ENCODE peak calls at places on chromosomes 4 and X, in six cellular contexts. U is H7; X is stimulated activated CD8-positive, alpha-beta memory T cell treated with anti-CD3 and anti-CD28 coated beads, Interleukin-2, amount 100 ng/mL, for 48 hours; T is T-helper 2 cell; J is uterus; O is fibroblast of lung. D is an unnamed sample.

GRCh38 chrX:1894656-1895055 is 279.8 kb downstream of the ASMT start:
- DNase-seq in U (no peak), X (no peak), T (no peak), J (no peak), O (no peak), D (no peak)

GRCh38 chr4:5706486-5707290 is 1.7 kb downstream of the EVC2 start:
- DNase-seq in U (no peak), X (no peak), T (no peak), J (no peak), O (no peak), D (no peak)

GRCh38 chr4:21753084-21753760 is 195.3 kb downstream of the KCNIP4 start:
- DNase-seq in U (no peak), X (no peak), T (no peak), J (no peak), O (no peak), D (no peak)

GRCh38 chr4:16692493-16692892 is 206.0 kb downstream of the LDB2 start:
- DNase-seq in U (no peak), X (no peak), T (no peak), J (no peak), O (peak; percentile 68), D (no peak)

GRCh38 chrX:110146521-110146920 is 143.6 kb downstream of the TMEM164 start:
- DNase-seq in U (peak; percentile 66), X (no peak), T (no peak), J (peak; percentile 18), O (peak; percentile 20), D (no peak)

GRCh38 chr4:1842339-1842895 is 13.5 kb downstream of the LETM1 start:
- DNase-seq in U (peak; percentile 77), X (no peak), T (no peak), J (no peak), O (peak; percentile 15), D (no peak)

GRCh38 chr4:41748074-41748787 is at the start of gene PHOX2B:
- DNase-seq in U (peak; percentile 58), X (no peak), T (no peak), J (no peak), O (no peak), D (no peak)

GRCh38 chr4:74320559-74321118 is 12.4 kb downstream of the EPGN start:
- DNase-seq in U (peak; percentile 10), X (no peak), T (no peak), J (no peak), O (peak; percentile 53), D (no peak)

GRCh38 chrX:1468250-1468772 is 15.6 kb upstream of the ASMTL start:
- DNase-seq in U (no peak), X (peak; percentile 67), T (peak; percentile 48), J (no peak), O (peak; percentile 59), D (peak; percentile 51)

GRCh38 chr4:109978704-109979103 is 66.0 kb downstream of the EGF start:
- DNase-seq in U (no peak), X (no peak), T (no peak), J (no peak), O (peak; percentile 55), D (no peak)

GRCh38 chrX:7139202-7140081 is 8.1 kb upstream of the STS start:
- DNase-seq in U (no peak), X (no peak), T (no peak), J (no peak), O (peak; percentile 84), D (no peak)

GRCh38 chr4:41750158-41750623 is 1.7 kb upstream of the PHOX2B start:
- DNase-seq in U (peak; percentile 47), X (no peak), T (no peak), J (no peak), O (no peak), D (no peak)

GRCh38 chr4:152073738-152074137 is 312.9 kb upstream of the GATB start:
- DNase-seq in U (no peak), X (no peak), T (no peak), J (no peak), O (peak; percentile 55), D (no peak)

GRCh38 chr4:89427765-89428164 is 120.2 kb upstream of the GPRIN3 start:
- DNase-seq in U (no peak), X (no peak), T (no peak), J (no peak), O (no peak), D (no peak)

GRCh38 chrX:125757794-125758564 is 408.1 kb downstream of the DCAF12L2 start:
- DNase-seq in U (no peak), X (no peak), T (no peak), J (peak; percentile 39), O (no peak), D (no peak)

GRCh38 chr4:173289351-173289725 is 44.8 kb downstream of the HMGB2 start:
- DNase-seq in U (no peak), X (no peak), T (no peak), J (no peak), O (peak; percentile 35), D (no peak)

GRCh38 chrX:32867781-32868523 is 343.4 kb downstream of the DMD start:
- DNase-seq in U (no peak), X (no peak), T (no peak), J (no peak), O (no peak), D (no peak)

GRCh38 chrX:120213438-120214265 is 37.0 kb upstream of the ZBTB33 start:
- DNase-seq in U (peak; percentile 73), X (peak; percentile 31), T (no peak), J (peak; percentile 43), O (peak; percentile 33), D (peak; percentile 24)

GRCh38 chr4:3656441-3657376 is 109.5 kb upstream of the ADRA2C start:
- DNase-seq in U (peak; percentile 72), X (no peak), T (no peak), J (no peak), O (no peak), D (no peak)

GRCh38 chr4:85793256-85793655 is 318.3 kb downstream of the ARHGAP24 start:
- DNase-seq in U (no peak), X (no peak), T (no peak), J (no peak), O (no peak), D (no peak)

GRCh38 chr4:129246850-129247542 is 151.0 kb downstream of the C4orf33 start:
- DNase-seq in U (no peak), X (no peak), T (no peak), J (no peak), O (no peak), D (no peak)

GRCh38 chr4:41611881-41612871 is 74.2 kb downstream of the LIMCH1 start:
- DNase-seq in U (peak; percentile 24), X (no peak), T (no peak), J (no peak), O (peak; percentile 89), D (no peak)

GRCh38 chr4:170423137-170423536 is 333.4 kb upstream of the AADAT start:
- DNase-seq in U (no peak), X (no peak), T (no peak), J (no peak), O (peak; percentile 70), D (no peak)